ENCODE peak calls at places on chromosomes 4 and X, in four cellular contexts. C, R, S and M are unnamed samples.
A peak's percentile ranks its signal among the peaks of the same experiment; 100 is the strongest.

GRCh38 chrX:22527302-22527701 is 254.6 kb downstream of the CBLL2 start:
- DNase-seq in S (no peak), R (no peak), C (no peak), M (no peak)

GRCh38 chr4:5138389-5138788 is 87.1 kb downstream of the STK32B start:
- DNase-seq in R (no peak), C (no peak), S (no peak), M (no peak)

GRCh38 chr4:109332926-109333464 is 30.5 kb upstream of the COL25A1 start:
- DNase-seq in C (no peak), S (no peak), R (no peak), M (no peak)

GRCh38 chr4:794911-795725 is 30.8 kb downstream of the CPLX1 start:
- DNase-seq in R (no peak), C (no peak), S (no peak), M (no peak)

GRCh38 chr4:182978152-182978827 is 61.1 kb upstream of the DCTD start:
- DNase-seq in S (no peak), C (no peak), R (no peak), M (peak; percentile 29)

GRCh38 chr4:149512489-149512888 is 303.2 kb downstream of the IQCM start:
- DNase-seq in R (no peak), C (no peak), S (no peak), M (no peak)

GRCh38 chr4:152810715-152811287 is 31.0 kb downstream of the ARFIP1 start:
- DNase-seq in S (no peak), R (no peak), C (no peak), M (no peak)

GRCh38 chr4:99821918-99822503 is 5.4 kb downstream of the DAPP1 start:
- DNase-seq in S (no peak), R (peak; percentile 61), C (no peak), M (no peak)

GRCh38 chr4:17376205-17376604 is 135.7 kb downstream of the QDPR start:
- DNase-seq in R (no peak), C (no peak), S (no peak), M (peak; percentile 62)

GRCh38 chr4:83219344-83219990 is 65.1 kb downstream of the COQ2 start:
- DNase-seq in C (peak; percentile 26), R (no peak), S (no peak), M (peak; percentile 40)

GRCh38 chrX:106950381-106950780 is 30.2 kb downstream of the CLDN2 start:
- DNase-seq in R (no peak), S (no peak), C (no peak), M (no peak)

GRCh38 chrX:134948333-134949241 is 42.2 kb upstream of the SMIM10 start:
- DNase-seq in R (no peak), C (no peak), S (no peak), M (peak; percentile 38)

GRCh38 chrX:135327299-135327698 is 18.0 kb downstream of the ETDC start:
- DNase-seq in C (no peak), S (no peak), R (no peak), M (peak; percentile 71)